ENCODE peak calls at places on chromosome 2, in five cellular contexts. One of them, this sample, is unnamed.

GRCh38 chr2:98507940-98508689 is 63.5 kb downstream of the INPP4A start:
- DNase-seq in A549: no peak
- DNase-seq in sigmoid colon: peak; percentile 80
- DNase-seq in small intestine: no peak
- DNase-seq in left ventricle myocardium inferior: peak; percentile 74
- DNase-seq in this sample: peak; percentile 20

GRCh38 chr2:12558519-12558918 is 158.2 kb upstream of the TRIB2 start:
- DNase-seq in small intestine: no peak
- DNase-seq in A549: no peak
- DNase-seq in left ventricle myocardium inferior: no peak
- DNase-seq in sigmoid colon: no peak
- DNase-seq in this sample: no peak

GRCh38 chr2:27907547-27907946 is 17.0 kb downstream of the BABAM2 start:
- DNase-seq in small intestine: no peak
- DNase-seq in sigmoid colon: no peak
- DNase-seq in A549: no peak
- DNase-seq in left ventricle myocardium inferior: no peak
- DNase-seq in this sample: no peak

GRCh38 chr2:187499941-187500532 is 52.0 kb upstream of the CALCRL start:
- DNase-seq in sigmoid colon: peak; percentile 71
- DNase-seq in left ventricle myocardium inferior: peak; percentile 27
- DNase-seq in small intestine: peak; percentile 67
- DNase-seq in A549: peak; percentile 74
- DNase-seq in this sample: peak; percentile 52

GRCh38 chr2:97774425-97774824 is 61.0 kb downstream of the ZAP70 start:
- DNase-seq in small intestine: no peak
- DNase-seq in A549: no peak
- DNase-seq in left ventricle myocardium inferior: no peak
- DNase-seq in sigmoid colon: no peak
- DNase-seq in this sample: no peak

GRCh38 chr2:113240915-113241911 is 37.5 kb downstream of the PAX8 start:
- DNase-seq in A549: peak; percentile 99
- DNase-seq in small intestine: peak; percentile 58
- DNase-seq in sigmoid colon: peak; percentile 87
- DNase-seq in left ventricle myocardium inferior: peak; percentile 41
- DNase-seq in this sample: peak; percentile 86

GRCh38 chr2:159445307-159445706 is 158.8 kb upstream of the WDSUB1 start:
- DNase-seq in small intestine: no peak
- DNase-seq in sigmoid colon: no peak
- DNase-seq in A549: no peak
- DNase-seq in left ventricle myocardium inferior: no peak
- DNase-seq in this sample: no peak

GRCh38 chr2:7902251-7902765 is 779.5 kb upstream of the ID2 start:
- DNase-seq in sigmoid colon: no peak
- DNase-seq in left ventricle myocardium inferior: no peak
- DNase-seq in A549: no peak
- DNase-seq in small intestine: no peak
- DNase-seq in this sample: no peak

GRCh38 chr2:227238242-227239237 is 74.1 kb downstream of the COL4A3 start:
- DNase-seq in small intestine: peak; percentile 51
- DNase-seq in sigmoid colon: peak; percentile 75
- DNase-seq in A549: peak; percentile 71
- DNase-seq in left ventricle myocardium inferior: peak; percentile 66
- DNase-seq in this sample: peak; percentile 32

GRCh38 chr2:71299507-71299906 is 32.1 kb upstream of the ZNF638 start:
- DNase-seq in left ventricle myocardium inferior: no peak
- DNase-seq in small intestine: peak; percentile 36
- DNase-seq in sigmoid colon: no peak
- DNase-seq in A549: peak; percentile 39
- DNase-seq in this sample: no peak

GRCh38 chr2:100606332-100606731 is 43.5 kb downstream of the PDCL3 start:
- DNase-seq in A549: no peak
- DNase-seq in small intestine: no peak
- DNase-seq in left ventricle myocardium inferior: no peak
- DNase-seq in sigmoid colon: no peak
- DNase-seq in this sample: no peak

GRCh38 chr2:157468931-157469708 is 25.2 kb upstream of the CYTIP start:
- DNase-seq in A549: no peak
- DNase-seq in sigmoid colon: no peak
- DNase-seq in small intestine: peak; percentile 43
- DNase-seq in left ventricle myocardium inferior: no peak
- DNase-seq in this sample: no peak

GRCh38 chr2:27966466-27966865 is 75.9 kb downstream of the BABAM2 start:
- DNase-seq in small intestine: no peak
- DNase-seq in A549: no peak
- DNase-seq in sigmoid colon: no peak
- DNase-seq in left ventricle myocardium inferior: no peak
- DNase-seq in this sample: no peak

GRCh38 chr2:8078760-8079159 is 603.1 kb upstream of the ID2 start:
- DNase-seq in sigmoid colon: no peak
- DNase-seq in A549: no peak
- DNase-seq in left ventricle myocardium inferior: no peak
- DNase-seq in small intestine: no peak
- DNase-seq in this sample: no peak

GRCh38 chr2:79824086-79824786 is 311.4 kb downstream of the CTNNA2 start:
- DNase-seq in left ventricle myocardium inferior: no peak
- DNase-seq in small intestine: no peak
- DNase-seq in A549: no peak
- DNase-seq in sigmoid colon: no peak
- DNase-seq in this sample: no peak

GRCh38 chr2:84908948-84909713 is 3.7 kb downstream of the TMSB10 start:
- DNase-seq in A549: no peak
- DNase-seq in small intestine: peak; percentile 33
- DNase-seq in sigmoid colon: no peak
- DNase-seq in left ventricle myocardium inferior: no peak
- DNase-seq in this sample: no peak

GRCh38 chr2:204468689-204469429 is 76.4 kb upstream of the PARD3B start:
- DNase-seq in A549: no peak
- DNase-seq in small intestine: no peak
- DNase-seq in left ventricle myocardium inferior: no peak
- DNase-seq in sigmoid colon: no peak
- DNase-seq in this sample: no peak

GRCh38 chr2:238925281-238925680 is 77.4 kb downstream of the TWIST2 start:
- DNase-seq in A549: no peak
- DNase-seq in sigmoid colon: peak; percentile 50
- DNase-seq in small intestine: no peak
- DNase-seq in left ventricle myocardium inferior: no peak
- DNase-seq in this sample: no peak

GRCh38 chr2:112034924-112035323 is 20.1 kb upstream of the TMEM87B start:
- DNase-seq in sigmoid colon: no peak
- DNase-seq in small intestine: no peak
- DNase-seq in left ventricle myocardium inferior: no peak
- DNase-seq in A549: no peak
- DNase-seq in this sample: no peak

GRCh38 chr2:224017976-224018375 is 21.1 kb downstream of the SERPINE2 start:
- DNase-seq in left ventricle myocardium inferior: no peak
- DNase-seq in small intestine: no peak
- DNase-seq in A549: no peak
- DNase-seq in sigmoid colon: no peak
- DNase-seq in this sample: no peak

GRCh38 chr2:136015688-136016087 is 30.3 kb upstream of the DARS1 start:
- DNase-seq in small intestine: no peak
- DNase-seq in sigmoid colon: no peak
- DNase-seq in left ventricle myocardium inferior: no peak
- DNase-seq in A549: no peak
- DNase-seq in this sample: no peak

GRCh38 chr2:134124047-134124753 is 129.7 kb upstream of the MGAT5 start:
- DNase-seq in left ventricle myocardium inferior: no peak
- DNase-seq in A549: no peak
- DNase-seq in sigmoid colon: no peak
- DNase-seq in small intestine: peak; percentile 96
- DNase-seq in this sample: no peak

GRCh38 chr2:134120160-134120717 is 133.6 kb upstream of the MGAT5 start:
- DNase-seq in small intestine: no peak
- DNase-seq in A549: no peak
- DNase-seq in sigmoid colon: no peak
- DNase-seq in left ventricle myocardium inferior: peak; percentile 30
- DNase-seq in this sample: no peak

GRCh38 chr2:134120718-134121630 is 132.9 kb upstream of the MGAT5 start:
- DNase-seq in left ventricle myocardium inferior: peak; percentile 70
- DNase-seq in small intestine: peak; percentile 68
- DNase-seq in sigmoid colon: peak; percentile 84
- DNase-seq in A549: peak; percentile 53
- DNase-seq in this sample: peak; percentile 19

GRCh38 chr2:134119672-134120159 is 134.2 kb upstream of the MGAT5 start:
- DNase-seq in small intestine: peak; percentile 94
- DNase-seq in A549: peak; percentile 87
- DNase-seq in sigmoid colon: peak; percentile 94
- DNase-seq in left ventricle myocardium inferior: peak; percentile 92
- DNase-seq in this sample: peak; percentile 66

DNA sequence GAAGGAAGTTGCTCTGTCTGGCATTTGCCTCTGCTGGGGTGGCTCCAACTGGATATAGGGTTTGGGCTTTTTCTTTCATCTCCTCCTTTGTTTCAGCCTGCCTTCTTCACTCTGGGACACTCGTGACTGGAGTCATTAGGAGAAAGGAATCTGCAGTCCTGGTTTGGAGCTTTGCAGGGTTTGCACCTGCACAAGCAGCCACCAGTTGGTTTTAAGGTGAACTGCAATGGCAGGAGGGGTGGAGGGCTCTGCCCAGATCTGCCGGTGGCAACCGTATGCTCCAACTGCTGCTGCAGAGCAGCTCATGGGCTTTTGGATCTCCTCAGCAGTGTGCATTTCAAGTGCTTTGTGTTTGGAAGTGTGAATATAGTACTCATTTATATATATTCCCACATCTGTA is 131.3 kb upstream of the MGAT5 start:
- DNase-seq in small intestine: peak; percentile 45
- DNase-seq in left ventricle myocardium inferior: no peak
- DNase-seq in sigmoid colon: no peak
- DNase-seq in A549: no peak
- DNase-seq in this sample: no peak
- H3K4me1 ChIP-seq in small intestine: peaks cover 18% of the 10 kb centered on the region
- H3K4me1 ChIP-seq in left ventricle myocardium inferior: peaks cover 96% of the 10 kb centered on the region
- H3K4me1 ChIP-seq in sigmoid colon: peaks cover 22% of the 10 kb centered on the region
- H3K4me1 ChIP-seq in A549: peaks cover 31% of the 10 kb centered on the region
- H3K4me1 ChIP-seq in this sample: peaks cover 15% of the 10 kb centered on the region

GRCh38 chr2:109244750-109245382 is 115.9 kb downstream of the SH3RF3 start:
- DNase-seq in A549: no peak
- DNase-seq in left ventricle myocardium inferior: no peak
- DNase-seq in small intestine: no peak
- DNase-seq in sigmoid colon: no peak
- DNase-seq in this sample: no peak
- H3K4me1 ChIP-seq in A549: peaks cover under 1% of the 10 kb centered on the region
- H3K4me1 ChIP-seq in left ventricle myocardium inferior: peaks cover 92% of the 10 kb centered on the region
- H3K4me1 ChIP-seq in small intestine: no peaks in the 10 kb centered on the region
- H3K4me1 ChIP-seq in sigmoid colon: peaks cover 60% of the 10 kb centered on the region
- H3K4me1 ChIP-seq in this sample: peaks cover 59% of the 10 kb centered on the region

GRCh38 chr2:174967693-174968260 is 37.4 kb downstream of the CHN1 start:
- DNase-seq in sigmoid colon: no peak
- DNase-seq in left ventricle myocardium inferior: no peak
- DNase-seq in small intestine: no peak
- DNase-seq in A549: no peak
- DNase-seq in this sample: no peak
- H3K4me1 ChIP-seq in sigmoid colon: peaks cover 36% of the 10 kb centered on the region
- H3K4me1 ChIP-seq in left ventricle myocardium inferior: peaks cover 55% of the 10 kb centered on the region
- H3K4me1 ChIP-seq in small intestine: peaks cover 2% of the 10 kb centered on the region
- H3K4me1 ChIP-seq in A549: peaks cover 45% of the 10 kb centered on the region
- H3K4me1 ChIP-seq in this sample: peaks cover 5% of the 10 kb centered on the region

GRCh38 chr2:120824246-120824645 is 88.6 kb downstream of the GLI2 start:
- DNase-seq in sigmoid colon: no peak
- DNase-seq in small intestine: no peak
- DNase-seq in A549: no peak
- DNase-seq in left ventricle myocardium inferior: no peak
- DNase-seq in this sample: no peak

GRCh38 chr2:120821446-120822160 is 85.9 kb downstream of the GLI2 start:
- DNase-seq in sigmoid colon: no peak
- DNase-seq in small intestine: no peak
- DNase-seq in left ventricle myocardium inferior: no peak
- DNase-seq in A549: no peak
- DNase-seq in this sample: no peak

GRCh38 chr2:120823551-120823950 is 87.9 kb downstream of the GLI2 start:
- DNase-seq in sigmoid colon: no peak
- DNase-seq in left ventricle myocardium inferior: no peak
- DNase-seq in small intestine: no peak
- DNase-seq in A549: no peak
- DNase-seq in this sample: no peak

GRCh38 chr2:120820885-120821279 is 85.2 kb downstream of the GLI2 start:
- DNase-seq in left ventricle myocardium inferior: no peak
- DNase-seq in A549: no peak
- DNase-seq in small intestine: no peak
- DNase-seq in sigmoid colon: no peak
- DNase-seq in this sample: peak; percentile 19

GRCh38 chr2:120822908-120823307 is 87.2 kb downstream of the GLI2 start:
- DNase-seq in left ventricle myocardium inferior: no peak
- DNase-seq in A549: no peak
- DNase-seq in small intestine: no peak
- DNase-seq in sigmoid colon: no peak
- DNase-seq in this sample: no peak
- H3K4me1 ChIP-seq in left ventricle myocardium inferior: peaks cover 23% of the 10 kb centered on the region
- H3K4me1 ChIP-seq in A549: peaks cover 21% of the 10 kb centered on the region
- H3K4me1 ChIP-seq in small intestine: no peaks in the 10 kb centered on the region
- H3K4me1 ChIP-seq in sigmoid colon: peaks cover 66% of the 10 kb centered on the region
- H3K4me1 ChIP-seq in this sample: no peaks in the 10 kb centered on the region

GRCh38 chr2:30271300-30271699 is 40.0 kb downstream of the LBH start:
- DNase-seq in A549: no peak
- DNase-seq in left ventricle myocardium inferior: no peak
- DNase-seq in small intestine: no peak
- DNase-seq in sigmoid colon: no peak
- DNase-seq in this sample: no peak
- H3K4me1 ChIP-seq in A549: peaks cover 68% of the 10 kb centered on the region
- H3K4me1 ChIP-seq in left ventricle myocardium inferior: peaks cover 49% of the 10 kb centered on the region
- H3K4me1 ChIP-seq in small intestine: peaks cover 6% of the 10 kb centered on the region
- H3K4me1 ChIP-seq in sigmoid colon: peaks cover 23% of the 10 kb centered on the region
- H3K4me1 ChIP-seq in this sample: no peaks in the 10 kb centered on the region

GRCh38 chr2:177257471-177257870 is 7.1 kb downstream of the NFE2L2 start:
- DNase-seq in sigmoid colon: no peak
- DNase-seq in small intestine: no peak
- DNase-seq in left ventricle myocardium inferior: no peak
- DNase-seq in A549: no peak
- DNase-seq in this sample: no peak
- H3K4me1 ChIP-seq in sigmoid colon: peaks cover 88% of the 10 kb centered on the region
- H3K4me1 ChIP-seq in small intestine: peaks cover 21% of the 10 kb centered on the region
- H3K4me1 ChIP-seq in left ventricle myocardium inferior: peaks cover 100% of the 10 kb centered on the region
- H3K4me1 ChIP-seq in A549: peaks cover 60% of the 10 kb centered on the region
- H3K4me1 ChIP-seq in this sample: peaks cover 99% of the 10 kb centered on the region

GRCh38 chr2:229543176-229543873 is 171.0 kb downstream of the DNER start:
- DNase-seq in sigmoid colon: no peak
- DNase-seq in A549: no peak
- DNase-seq in small intestine: no peak
- DNase-seq in left ventricle myocardium inferior: no peak
- DNase-seq in this sample: no peak
- H3K4me1 ChIP-seq in sigmoid colon: no peaks in the 10 kb centered on the region
- H3K4me1 ChIP-seq in A549: no peaks in the 10 kb centered on the region
- H3K4me1 ChIP-seq in small intestine: no peaks in the 10 kb centered on the region
- H3K4me1 ChIP-seq in left ventricle myocardium inferior: no peaks in the 10 kb centered on the region
- H3K4me1 ChIP-seq in this sample: no peaks in the 10 kb centered on the region

GRCh38 chr2:43520919-43521318 is 74.9 kb downstream of the THADA start:
- DNase-seq in A549: no peak
- DNase-seq in sigmoid colon: no peak
- DNase-seq in small intestine: no peak
- DNase-seq in left ventricle myocardium inferior: no peak
- DNase-seq in this sample: no peak
- H3K4me1 ChIP-seq in A549: peaks cover 15% of the 10 kb centered on the region
- H3K4me1 ChIP-seq in sigmoid colon: peaks cover 70% of the 10 kb centered on the region
- H3K4me1 ChIP-seq in small intestine: no peaks in the 10 kb centered on the region
- H3K4me1 ChIP-seq in left ventricle myocardium inferior: peaks cover 45% of the 10 kb centered on the region
- H3K4me1 ChIP-seq in this sample: peaks cover 43% of the 10 kb centered on the region